ENCODE peak calls at places on chromosome 6, in ten cellular contexts. I is breast epithelium, R is tibial artery, W is adrenal gland, O is thoracic aorta, C is H1, A is H9, N is left lung, Y is OCI-LY7, G is heart right ventricle. X is an unnamed sample. For H3K4me1 and H3K9me3, the result is how much of the 10 kb centered on the place peaks cover.

GRCh38 chr6:121879149-121879548 is 443.7 kb downstream of the GJA1 start:
- DNase-seq in I (no peak), Y (no peak), C (no peak), A (no peak), N (no peak), W (no peak), G (no peak), O (no peak), R (no peak), X (no peak)

GRCh38 chr6:146914563-146915483 is 289.4 kb upstream of the STXBP5 start:
- DNase-seq in O (peak), Y (no peak), N (peak), A (no peak), G (peak), R (peak), C (no peak), W (peak), I (no peak), X (no peak)

GRCh38 chr6:169244684-169245383 is 8.8 kb downstream of the THBS2 start:
- DNase-seq in W (no peak), C (no peak), N (peak), Y (no peak), I (no peak), O (no peak), R (peak), G (no peak), A (no peak), X (no peak)

GRCh38 chr6:126812651-126813050 is 305.8 kb upstream of the RSPO3 start:
- DNase-seq in Y (no peak), R (no peak), I (no peak), A (no peak), N (no peak), G (no peak), O (no peak), W (no peak), C (no peak), X (no peak)

GRCh38 chr6:105981002-105981887 is 104.9 kb upstream of the PRDM1 start:
- DNase-seq in O (no peak), G (no peak), C (peak), R (no peak), W (no peak), I (no peak), Y (no peak), A (peak), N (no peak), X (no peak)

GRCh38 chr6:163661271-163661671 is 246.8 kb downstream of the QKI start:
- DNase-seq in Y (peak), N (no peak), W (no peak), C (no peak), G (no peak), I (no peak), O (no peak), A (no peak), R (no peak), X (no peak)

GRCh38 chr6:67287566-67287965 is 1347.5 kb upstream of the ADGRB3 start:
- DNase-seq in C (no peak), R (no peak), Y (no peak), G (no peak), W (no peak), O (no peak), I (no peak), N (no peak), A (no peak), X (no peak)

GRCh38 chr6:76862966-76863365 is 600.3 kb downstream of the HTR1B start:
- DNase-seq in R (no peak), O (no peak), W (no peak), Y (no peak), C (no peak), I (no peak), N (no peak), A (no peak), G (no peak), X (no peak)

GRCh38 chr6:138307816-138308727 is 69.6 kb upstream of the SMIM28 start:
- DNase-seq in G (peak), N (no peak), Y (no peak), R (no peak), C (no peak), A (no peak), O (no peak), W (peak), I (no peak), X (no peak)

GRCh38 chr6:167208819-167209576 is 51.2 kb upstream of the GPR31 start:
- DNase-seq in O (no peak), I (no peak), G (no peak), A (no peak), W (no peak), N (no peak), Y (no peak), C (peak), R (no peak), X (no peak)

GRCh38 chr6:129713806-129714338 is 3.9 kb upstream of the ARHGAP18 start:
- DNase-seq in A (no peak), C (no peak), R (no peak), W (no peak), Y (no peak), N (no peak), I (no peak), G (no peak), O (no peak), X (no peak)

GRCh38 chr6:149965191-149966020 is 1.7 kb downstream of the ULBP1 start:
- DNase-seq in C (peak), O (no peak), W (no peak), Y (peak), G (no peak), N (no peak), I (no peak), R (no peak), A (no peak), X (peak)

GRCh38 chr6:47235964-47236760 is 73.5 kb downstream of the TNFRSF21 start:
- DNase-seq in W (no peak), A (no peak), I (no peak), Y (peak), C (no peak), R (no peak), O (no peak), G (peak), N (no peak), X (no peak)

GRCh38 chr6:88609973-88610372 is 353.4 kb downstream of the RNGTT start:
- DNase-seq in I (no peak), Y (peak), W (no peak), A (no peak), O (no peak), N (no peak), R (no peak), G (no peak), C (no peak), X (no peak)

GRCh38 chr6:89605861-89606260 is 32.7 kb downstream of the LYRM2 start:
- DNase-seq in I (no peak), Y (no peak), G (no peak), C (no peak), A (no peak), W (no peak), O (no peak), N (no peak), R (no peak), X (no peak)

GRCh38 chr6:154164397-154164796 is 125.4 kb downstream of the OPRM1 start:
- DNase-seq in R (peak), C (no peak), N (peak), G (no peak), Y (no peak), W (peak), A (no peak), O (no peak), I (no peak), X (no peak)

GRCh38 chr6:155505560-155505959 is 49.9 kb upstream of the NOX3 start:
- DNase-seq in C (no peak), I (no peak), N (no peak), A (no peak), W (no peak), Y (no peak), R (no peak), O (no peak), G (no peak), X (no peak)

GRCh38 chr6:82773061-82773717 is 292.5 kb downstream of the UBE3D start:
- DNase-seq in Y (no peak), W (no peak), G (no peak), O (no peak), C (no peak), N (no peak), R (no peak), I (no peak), A (no peak), X (no peak)

GRCh38 chr6:56388414-56388752 is 141.0 kb upstream of the COL21A1 start:
- DNase-seq in G (no peak), O (no peak), I (no peak), R (no peak), C (no peak), N (no peak), A (no peak), Y (no peak), W (no peak), X (no peak)

GRCh38 chr6:170076466-170077165 is 214.3 kb downstream of the DLL1 start:
- DNase-seq in R (no peak), O (no peak), W (no peak), C (peak), G (no peak), A (peak), I (no peak), Y (no peak), N (peak), X (no peak)

GRCh38 chr6:137878810-137879285 is 11.8 kb downstream of the TNFAIP3 start:
- DNase-seq in C (peak), G (peak), R (no peak), W (no peak), N (no peak), Y (no peak), I (no peak), A (peak), O (no peak), X (no peak)

GRCh38 chr6:125273965-125274364 is 27.8 kb downstream of the HDDC2 start:
- DNase-seq in C (no peak), W (peak), I (no peak), Y (no peak), N (no peak), R (peak), O (no peak), A (no peak), G (peak), X (no peak)

GRCh38 chr6:167719920-167720319 is 106.8 kb upstream of the AFDN start:
- DNase-seq in I (no peak), G (no peak), C (no peak), Y (no peak), O (no peak), W (no peak), A (no peak), R (no peak), N (no peak), X (no peak)

GRCh38 chr6:151958332-151958731 is 150.8 kb downstream of the ESR1 start:
- DNase-seq in Y (no peak), A (no peak), G (no peak), C (no peak), O (no peak), R (no peak), W (no peak), N (no peak), I (no peak), X (no peak)

GRCh38 chr6:114445846-114446245 is 103.0 kb upstream of the HS3ST5 start:
- DNase-seq in A (no peak), Y (no peak), N (no peak), I (no peak), R (no peak), C (no peak), O (no peak), W (no peak), G (no peak), X (no peak)

GRCh38 chr6:89057759-89058158 is 22.8 kb upstream of the PNRC1 start:
- DNase-seq in R (no peak), Y (no peak), I (no peak), G (no peak), C (no peak), N (no peak), W (no peak), O (no peak), A (no peak), X (no peak)

GRCh38 chr6:113650610-113650979 is 206.6 kb upstream of the MARCKS start:
- DNase-seq in R (no peak), W (no peak), C (no peak), N (no peak), G (no peak), O (no peak), I (no peak), Y (no peak), A (no peak), X (no peak)

GRCh38 chr6:125205931-125206330 is 52.4 kb downstream of the TPD52L1 start:
- DNase-seq in A (no peak), Y (no peak), R (no peak), N (no peak), I (no peak), O (no peak), C (no peak), W (no peak), G (no peak), X (no peak)

GRCh38 chr6:36624461-36625160 is 30.4 kb downstream of the SRSF3 start:
- DNase-seq in G (no peak), O (no peak), A (no peak), C (no peak), Y (no peak), W (no peak), I (no peak), N (no peak), R (peak), X (no peak)

GRCh38 chr6:1103027-1103426 is 208.9 kb upstream of the FOXQ1 start:
- DNase-seq in W (no peak), R (no peak), O (no peak), C (no peak), G (no peak), I (no peak), N (no peak), A (no peak), Y (no peak), X (no peak)

GRCh38 chr6:148807784-148808183 is 61.0 kb downstream of the UST start:
- DNase-seq in I (no peak), N (no peak), O (no peak), C (no peak), R (no peak), W (no peak), G (no peak), A (no peak), Y (no peak), X (no peak)

GRCh38 chr6:148800535-148800934 is 53.7 kb downstream of the UST start:
- DNase-seq in W (no peak), Y (no peak), O (no peak), N (no peak), C (no peak), R (no peak), A (no peak), I (no peak), G (no peak), X (no peak)

GRCh38 chr6:148808786-148809304 is 62.0 kb downstream of the UST start:
- DNase-seq in I (no peak), O (no peak), R (no peak), N (no peak), A (no peak), C (no peak), W (no peak), Y (no peak), G (no peak), X (no peak)

GRCh38 chr6:148803979-148804378 is 57.1 kb downstream of the UST start:
- DNase-seq in W (no peak), O (no peak), N (no peak), G (no peak), I (no peak), Y (no peak), C (no peak), A (no peak), R (no peak), X (no peak)

DNA sequence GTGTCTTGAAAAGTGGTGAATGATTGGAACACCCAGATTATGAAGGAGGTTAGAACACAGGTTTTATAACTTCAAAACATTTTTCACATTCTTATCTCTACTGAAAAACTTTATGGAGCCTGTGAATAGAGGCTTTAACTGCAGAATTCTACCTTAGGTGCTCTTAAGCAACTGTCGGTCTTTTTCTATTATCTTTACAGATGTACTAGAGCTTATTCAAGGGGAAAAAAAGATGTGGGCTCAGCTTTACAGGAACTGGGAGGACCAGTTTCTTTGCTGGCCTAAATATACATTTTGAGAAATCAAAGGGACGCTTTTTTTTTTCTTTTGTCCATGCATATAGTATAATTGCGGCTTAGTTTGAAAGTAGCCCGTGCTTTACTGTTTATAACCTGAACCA is 58.9 kb downstream of the UST start:
- DNase-seq in A (no peak), N (no peak), I (no peak), C (no peak), O (no peak), R (no peak), W (no peak), Y (no peak), G (no peak), X (no peak)
- H3K4me1 ChIP-seq in A (under half), N (under half), I (under half), C (under half), O (under half), R (under half), W (under half), Y (under half), G (under half), X (under half)

DNA sequence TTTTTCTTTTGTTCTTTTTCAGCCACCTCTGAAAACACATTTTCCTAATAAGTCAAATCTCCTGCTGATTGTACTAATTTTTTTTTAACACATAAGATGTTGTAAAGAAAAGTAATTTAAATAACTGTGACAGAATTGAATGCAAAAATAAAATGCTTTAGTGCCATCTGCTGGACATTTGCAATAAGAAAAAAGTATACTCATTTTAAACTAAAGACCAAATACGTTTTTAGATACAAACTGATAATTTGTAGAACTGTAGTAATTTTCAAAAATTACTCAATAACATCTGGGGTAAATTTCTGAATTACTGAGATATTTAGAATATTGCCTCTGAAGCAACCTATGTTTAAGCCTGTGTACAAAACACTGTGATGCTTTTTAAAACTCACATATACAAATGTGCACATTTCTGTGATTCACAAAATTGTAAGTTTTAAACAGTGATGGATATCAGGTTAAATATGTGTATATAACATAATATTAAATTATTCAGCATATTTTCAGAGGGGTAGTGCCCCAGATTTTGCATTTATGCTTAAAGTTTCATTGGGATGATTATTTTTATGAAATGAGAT is 198.7 kb downstream of the RIMS1 start:
- DNase-seq in R (no peak), A (no peak), C (no peak), G (no peak), Y (peak), W (no peak), O (no peak), N (no peak), I (no peak), X (no peak)
- TF ChIP-seq CTCF in R (peak), A (peak), C (peak), G (peak), Y (peak), W (no peak), O (peak), N (no peak), I (peak), X (no peak)

GRCh38 chr6:3088853-3089445 is 20.7 kb downstream of the RIPK1 start:
- DNase-seq in W (no peak), N (no peak), I (no peak), A (no peak), R (no peak), G (no peak), Y (no peak), O (no peak), C (no peak), X (no peak)
- H3K9me3 ChIP-seq in W (under half), N (under half), I (under half), A (half or more), R (under half), G (under half), Y (under half), O (under half), C (half or more), X (under half)

DNA sequence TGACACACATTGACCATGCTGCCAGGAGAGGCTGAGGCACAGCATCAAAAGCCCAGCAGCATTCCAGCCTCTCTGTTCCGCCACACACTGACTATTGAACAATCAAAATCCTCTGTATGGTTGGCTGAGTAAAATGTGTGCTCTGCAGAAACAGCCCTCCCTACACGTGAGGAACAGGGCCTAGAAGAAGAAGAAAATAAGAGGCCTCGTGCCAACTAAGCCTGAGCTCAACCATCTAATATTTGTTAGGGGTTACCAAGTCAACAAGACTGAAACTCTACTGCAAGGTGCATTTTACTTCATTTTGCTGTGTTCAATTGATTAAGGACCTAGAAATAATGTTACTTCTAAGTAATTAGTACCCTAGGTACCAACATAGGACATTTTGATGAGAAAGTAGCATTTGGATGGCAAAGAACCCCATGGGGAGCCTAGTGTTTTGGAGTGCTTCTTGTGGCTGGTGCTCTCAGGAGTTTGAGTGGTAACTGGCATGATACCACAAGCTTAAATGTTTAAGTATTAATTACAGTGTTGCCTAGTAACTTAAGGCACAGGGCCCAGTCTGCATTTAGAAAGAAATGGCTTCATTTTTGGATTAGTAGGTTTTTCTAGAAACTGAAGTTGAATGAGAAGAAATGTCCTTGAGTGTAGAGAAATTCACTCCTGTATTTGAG is 146.6 kb upstream of the PLN start:
- DNase-seq in Y (no peak), O (no peak), G (no peak), A (no peak), R (no peak), I (no peak), N (no peak), C (no peak), W (no peak), X (no peak)
- H3K4me1 ChIP-seq in Y (under half), O (under half), G (under half), A (under half), R (under half), I (under half), N (under half), C (under half), W (under half), X (under half)

DNA sequence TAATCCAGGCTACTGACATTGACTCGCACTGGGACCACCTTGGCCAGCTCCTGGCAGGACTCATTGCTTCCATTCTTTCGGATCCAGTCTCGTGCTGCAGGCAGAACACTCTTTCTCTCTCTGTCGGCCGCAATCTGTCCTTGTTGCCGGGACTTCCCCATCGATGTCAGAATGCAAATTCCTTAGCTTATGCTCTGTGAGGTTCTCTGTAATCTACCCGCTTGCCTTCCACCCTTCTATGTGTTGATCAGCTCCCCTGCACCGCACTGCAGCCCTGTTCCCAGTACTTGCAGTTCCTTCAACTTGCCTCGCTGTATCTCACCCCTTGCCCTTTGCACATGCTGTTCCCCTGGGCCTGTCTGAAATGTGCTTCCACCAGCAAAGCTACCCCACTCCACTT is 182.0 kb downstream of the PHACTR1 start:
- DNase-seq in C (no peak), Y (no peak), G (no peak), R (no peak), W (no peak), O (no peak), A (no peak), N (no peak), I (no peak), X (no peak)
- TF ChIP-seq CTCF in C (no peak), Y (no peak), G (no peak), R (no peak), W (no peak), O (no peak), A (no peak), N (no peak), I (no peak), X (no peak)

GRCh38 chr6:159998543-159998942 is 29.7 kb downstream of the IGF2R start:
- DNase-seq in C (no peak), G (no peak), I (no peak), A (no peak), N (no peak), O (no peak), R (no peak), Y (no peak), W (no peak), X (no peak)
- H3K9me3 ChIP-seq in C (under half), G (under half), I (under half), A (under half), N (under half), O (under half), R (under half), Y (under half), W (under half), X (under half)

GRCh38 chr6:72720464-72720863 is 98.6 kb downstream of the KCNQ5 start:
- DNase-seq in G (no peak), R (no peak), W (no peak), I (no peak), O (no peak), N (no peak), Y (no peak), C (no peak), A (no peak), X (no peak)
- H3K4me1 ChIP-seq in G (under half), R (under half), W (under half), I (under half), O (under half), N (under half), Y (under half), C (under half), A (under half), X (under half)

X was measured in CD8-positive, alpha-beta T cell.